ENCODE peak calls at places on chromosomes 3 and 15, in nine cellular contexts. One of them, this sample, is unnamed.

GRCh38 chr3:50390523-50391177 is 31.3 kb upstream of the TMEM115 start:
- DNase-seq in choroid plexus epithelial cell: no peak
- DNase-seq in fibroblast of lung: no peak
- DNase-seq in NB4: no peak
- DNase-seq in nephron progenitor cell: no peak
- DNase-seq in endodermal cell: no peak
- DNase-seq in HepG2: no peak
- DNase-seq in OCI-LY7: no peak
- DNase-seq in stomach: peak; percentile 77
- DNase-seq in this sample: peak; percentile 76

GRCh38 chr3:197597335-197597734 is 41.6 kb upstream of the BDH1 start:
- DNase-seq in fibroblast of lung: no peak
- DNase-seq in HepG2: peak; percentile 71
- DNase-seq in stomach: no peak
- DNase-seq in nephron progenitor cell: no peak
- DNase-seq in NB4: no peak
- DNase-seq in endodermal cell: no peak
- DNase-seq in OCI-LY7: no peak
- DNase-seq in choroid plexus epithelial cell: no peak
- DNase-seq in this sample: no peak

GRCh38 chr3:175399156-175399840 is 540.2 kb downstream of the NAALADL2 start:
- DNase-seq in stomach: no peak
- DNase-seq in fibroblast of lung: no peak
- DNase-seq in OCI-LY7: no peak
- DNase-seq in choroid plexus epithelial cell: no peak
- DNase-seq in NB4: no peak
- DNase-seq in nephron progenitor cell: no peak
- DNase-seq in endodermal cell: no peak
- DNase-seq in HepG2: no peak
- DNase-seq in this sample: no peak

GRCh38 chr3:44021646-44022594 is 219.8 kb upstream of the TOPAZ1 start:
- DNase-seq in NB4: no peak
- DNase-seq in endodermal cell: peak; percentile 66
- DNase-seq in OCI-LY7: no peak
- DNase-seq in stomach: no peak
- DNase-seq in fibroblast of lung: no peak
- DNase-seq in nephron progenitor cell: peak; percentile 57
- DNase-seq in HepG2: no peak
- DNase-seq in choroid plexus epithelial cell: no peak
- DNase-seq in this sample: no peak

GRCh38 chr3:155313303-155313702 is 19.8 kb upstream of the STRIT1 start:
- DNase-seq in nephron progenitor cell: no peak
- DNase-seq in endodermal cell: no peak
- DNase-seq in OCI-LY7: no peak
- DNase-seq in HepG2: no peak
- DNase-seq in fibroblast of lung: no peak
- DNase-seq in choroid plexus epithelial cell: peak; percentile 43
- DNase-seq in stomach: no peak
- DNase-seq in NB4: no peak
- DNase-seq in this sample: no peak

GRCh38 chr15:35885870-35886269 is 339.9 kb upstream of the DPH6 start:
- DNase-seq in endodermal cell: no peak
- DNase-seq in nephron progenitor cell: no peak
- DNase-seq in HepG2: no peak
- DNase-seq in NB4: no peak
- DNase-seq in stomach: no peak
- DNase-seq in OCI-LY7: no peak
- DNase-seq in fibroblast of lung: no peak
- DNase-seq in choroid plexus epithelial cell: no peak
- DNase-seq in this sample: peak; percentile 65

GRCh38 chr15:52261498-52262242 is 33.9 kb downstream of the MYO5C start:
- DNase-seq in fibroblast of lung: peak; percentile 79
- DNase-seq in HepG2: no peak
- DNase-seq in endodermal cell: peak; percentile 96
- DNase-seq in choroid plexus epithelial cell: peak; percentile 81
- DNase-seq in stomach: peak; percentile 65
- DNase-seq in OCI-LY7: peak; percentile 77
- DNase-seq in NB4: peak; percentile 54
- DNase-seq in nephron progenitor cell: peak; percentile 49
- DNase-seq in this sample: peak; percentile 95

GRCh38 chr3:185021326-185021725 is 131.5 kb downstream of the C3orf70 start:
- DNase-seq in nephron progenitor cell: no peak
- DNase-seq in fibroblast of lung: no peak
- DNase-seq in stomach: no peak
- DNase-seq in OCI-LY7: no peak
- DNase-seq in HepG2: no peak
- DNase-seq in NB4: no peak
- DNase-seq in choroid plexus epithelial cell: no peak
- DNase-seq in endodermal cell: no peak
- DNase-seq in this sample: no peak

GRCh38 chr15:34853001-34853758 is 57.8 kb upstream of the ACTC1 start:
- DNase-seq in nephron progenitor cell: no peak
- DNase-seq in stomach: no peak
- DNase-seq in OCI-LY7: no peak
- DNase-seq in fibroblast of lung: peak; percentile 83
- DNase-seq in HepG2: no peak
- DNase-seq in choroid plexus epithelial cell: peak; percentile 82
- DNase-seq in endodermal cell: no peak
- DNase-seq in NB4: no peak
- DNase-seq in this sample: peak; percentile 23

DNA sequence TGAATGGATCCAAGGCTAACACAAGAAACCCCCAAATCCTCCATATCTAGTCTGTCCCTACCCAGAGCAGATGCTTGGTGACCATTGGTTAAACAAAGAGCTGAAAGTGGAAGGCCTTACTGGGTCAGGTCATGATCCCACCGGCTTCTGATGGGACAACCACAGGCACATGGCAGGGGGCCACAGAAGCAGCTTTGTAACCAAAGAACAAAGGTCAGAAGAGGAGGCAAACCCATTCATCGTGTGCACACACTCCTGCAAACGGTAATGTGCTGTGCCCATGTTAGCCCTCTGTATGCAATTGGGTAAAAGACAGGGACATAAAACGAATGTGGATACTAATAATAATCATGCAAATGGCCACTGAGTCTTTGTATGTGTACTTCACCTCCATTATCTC is 133.3 kb upstream of the SLC6A11 start:
- DNase-seq in nephron progenitor cell: no peak
- DNase-seq in choroid plexus epithelial cell: no peak
- DNase-seq in OCI-LY7: no peak
- DNase-seq in NB4: no peak
- DNase-seq in endodermal cell: no peak
- DNase-seq in fibroblast of lung: no peak
- DNase-seq in HepG2: peak; percentile 28
- DNase-seq in stomach: no peak
- DNase-seq in this sample: no peak
- TF ChIP-seq CTCF in nephron progenitor cell: no peak
- TF ChIP-seq CTCF in choroid plexus epithelial cell: no peak
- TF ChIP-seq CTCF in OCI-LY7: no peak
- TF ChIP-seq CTCF in NB4: no peak
- TF ChIP-seq CTCF in endodermal cell: no peak
- TF ChIP-seq CTCF in fibroblast of lung: no peak
- TF ChIP-seq CTCF in HepG2: no peak
- TF ChIP-seq CTCF in stomach: no peak
- TF ChIP-seq CTCF in this sample: no peak

GRCh38 chr3:53748512-53749271 is 97.5 kb downstream of the CHDH start:
- DNase-seq in OCI-LY7: peak; percentile 71
- DNase-seq in endodermal cell: peak; percentile 77
- DNase-seq in nephron progenitor cell: no peak
- DNase-seq in HepG2: no peak
- DNase-seq in stomach: no peak
- DNase-seq in NB4: no peak
- DNase-seq in fibroblast of lung: no peak
- DNase-seq in choroid plexus epithelial cell: no peak
- DNase-seq in this sample: no peak

GRCh38 chr3:53740946-53741345 is 105.3 kb downstream of the CHDH start:
- DNase-seq in stomach: no peak
- DNase-seq in NB4: no peak
- DNase-seq in HepG2: no peak
- DNase-seq in OCI-LY7: no peak
- DNase-seq in choroid plexus epithelial cell: peak; percentile 61
- DNase-seq in endodermal cell: no peak
- DNase-seq in nephron progenitor cell: no peak
- DNase-seq in fibroblast of lung: no peak
- DNase-seq in this sample: no peak

GRCh38 chr3:53747559-53747958 is 98.7 kb downstream of the CHDH start:
- DNase-seq in nephron progenitor cell: no peak
- DNase-seq in HepG2: no peak
- DNase-seq in stomach: no peak
- DNase-seq in choroid plexus epithelial cell: no peak
- DNase-seq in fibroblast of lung: no peak
- DNase-seq in NB4: no peak
- DNase-seq in endodermal cell: no peak
- DNase-seq in OCI-LY7: no peak
- DNase-seq in this sample: no peak

GRCh38 chr3:53739926-53740325 is 106.3 kb downstream of the CHDH start:
- DNase-seq in NB4: no peak
- DNase-seq in choroid plexus epithelial cell: no peak
- DNase-seq in endodermal cell: no peak
- DNase-seq in stomach: no peak
- DNase-seq in HepG2: no peak
- DNase-seq in OCI-LY7: no peak
- DNase-seq in nephron progenitor cell: no peak
- DNase-seq in fibroblast of lung: no peak
- DNase-seq in this sample: no peak

DNA sequence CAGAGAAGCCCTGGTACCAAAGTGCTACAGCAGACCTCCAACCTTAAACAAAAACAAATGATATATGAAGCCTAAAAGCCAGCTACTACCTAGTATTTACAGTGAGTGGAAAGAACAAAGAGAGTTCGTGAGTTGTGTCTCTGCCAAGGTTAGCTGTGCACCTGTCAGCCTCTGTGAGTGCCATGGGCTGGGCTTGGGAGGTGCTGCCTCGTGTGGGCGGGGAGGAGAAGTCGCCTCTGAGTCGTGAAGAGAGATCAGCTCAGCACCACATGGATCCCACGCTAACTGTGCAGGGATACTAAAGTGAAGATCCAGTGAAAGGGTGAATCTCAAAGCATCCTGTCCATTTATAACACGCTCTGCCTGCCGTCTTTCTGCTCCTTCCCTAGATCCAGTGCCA is 101.9 kb downstream of the CHDH start:
- DNase-seq in fibroblast of lung: no peak
- DNase-seq in HepG2: no peak
- DNase-seq in choroid plexus epithelial cell: no peak
- DNase-seq in NB4: no peak
- DNase-seq in stomach: peak; percentile 62
- DNase-seq in endodermal cell: peak; percentile 78
- DNase-seq in OCI-LY7: peak; percentile 12
- DNase-seq in nephron progenitor cell: no peak
- DNase-seq in this sample: no peak
- TF ChIP-seq CTCF in fibroblast of lung: no peak
- TF ChIP-seq CTCF in HepG2: no peak
- TF ChIP-seq CTCF in choroid plexus epithelial cell: no peak
- TF ChIP-seq CTCF in NB4: no peak
- TF ChIP-seq CTCF in stomach: no peak
- TF ChIP-seq CTCF in endodermal cell: peak; percentile 56
- TF ChIP-seq CTCF in OCI-LY7: no peak
- TF ChIP-seq CTCF in nephron progenitor cell: no peak
- TF ChIP-seq CTCF in this sample: no peak

DNA sequence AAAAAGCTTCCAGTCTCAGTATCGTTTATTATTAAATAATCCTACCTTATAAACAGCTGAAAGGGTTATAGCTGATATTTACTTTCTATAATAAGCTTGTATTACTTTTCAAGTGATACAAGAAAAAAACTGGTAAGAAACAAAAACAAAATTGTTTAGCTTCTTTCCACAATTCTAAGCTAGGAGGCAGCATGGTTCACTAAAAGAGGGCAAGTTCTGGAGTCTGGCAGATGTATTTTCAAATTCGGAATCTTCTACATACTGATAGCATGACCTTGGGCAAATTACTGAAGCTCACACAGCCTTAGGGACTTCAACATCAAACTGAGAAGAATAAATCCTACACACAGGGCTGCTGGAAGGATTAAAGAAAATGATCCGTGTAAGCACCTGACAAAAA is 15.4 kb downstream of the C15orf62 start:
- DNase-seq in endodermal cell: no peak
- DNase-seq in NB4: no peak
- DNase-seq in OCI-LY7: no peak
- DNase-seq in stomach: no peak
- DNase-seq in fibroblast of lung: no peak
- DNase-seq in nephron progenitor cell: no peak
- DNase-seq in HepG2: no peak
- DNase-seq in choroid plexus epithelial cell: peak; percentile 39
- DNase-seq in this sample: peak; percentile 38
- TF ChIP-seq CTCF in endodermal cell: peak; percentile 39
- TF ChIP-seq CTCF in NB4: no peak
- TF ChIP-seq CTCF in OCI-LY7: peak; percentile 41
- TF ChIP-seq CTCF in stomach: no peak
- TF ChIP-seq CTCF in fibroblast of lung: no peak
- TF ChIP-seq CTCF in nephron progenitor cell: no peak
- TF ChIP-seq CTCF in HepG2: peak; percentile 16
- TF ChIP-seq CTCF in choroid plexus epithelial cell: peak; percentile 38
- TF ChIP-seq CTCF in this sample: no peak

DNA sequence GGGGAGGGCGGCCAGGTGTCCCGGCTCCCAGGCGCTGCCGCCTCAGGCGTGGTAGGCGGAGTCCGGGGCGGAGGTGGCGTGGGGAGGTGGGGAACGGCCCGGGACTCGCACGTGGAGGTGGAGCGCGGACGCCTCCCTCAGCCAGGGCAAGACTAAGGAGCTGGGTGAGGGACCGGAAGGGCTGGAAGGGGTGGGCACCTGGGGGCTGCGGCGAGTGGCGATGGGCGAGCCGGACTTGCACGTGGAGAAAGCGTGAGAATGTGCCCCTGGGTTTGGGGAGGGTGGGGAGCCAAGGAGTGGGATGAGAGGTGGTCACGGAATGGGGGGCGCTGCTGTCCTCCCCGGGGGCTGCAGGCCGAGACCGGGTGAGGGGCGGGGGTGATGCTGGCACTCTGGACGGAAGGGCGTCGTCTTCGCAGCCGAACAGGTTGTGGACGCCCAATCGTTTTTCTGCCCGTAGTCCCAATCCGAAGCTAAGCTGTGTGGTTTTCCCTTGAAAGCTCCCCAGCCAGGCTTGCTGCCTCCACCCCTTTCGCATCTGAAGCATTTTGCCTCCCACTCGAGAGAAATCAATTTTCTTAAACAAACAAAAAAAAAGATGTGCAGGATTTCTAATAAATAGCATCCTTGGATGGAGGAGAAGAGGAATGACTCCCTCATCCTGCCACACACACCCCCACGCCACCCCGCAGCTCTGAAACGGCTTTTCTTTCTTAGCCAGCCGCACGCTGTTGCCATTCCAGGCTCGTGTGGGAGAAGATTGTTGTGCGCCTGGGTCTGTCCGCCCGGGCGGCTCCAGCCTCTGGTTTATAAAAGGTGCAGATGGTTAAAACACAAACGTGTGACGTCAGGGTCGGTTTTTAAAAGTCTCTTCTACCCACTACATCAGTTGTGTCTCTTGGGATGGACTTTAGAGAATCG is 62.5 kb upstream of the ANKRD28 start:
- DNase-seq in nephron progenitor cell: peak; percentile 33
- DNase-seq in stomach: peak; percentile 29
- DNase-seq in NB4: peak; percentile 82
- DNase-seq in fibroblast of lung: peak; percentile 44
- DNase-seq in endodermal cell: peak; percentile 89
- DNase-seq in OCI-LY7: peak; percentile 36
- DNase-seq in choroid plexus epithelial cell: peak; percentile 45
- DNase-seq in HepG2: peak; percentile 29
- DNase-seq in this sample: peak; percentile 56
- TF ChIP-seq CTCF in nephron progenitor cell: no peak
- TF ChIP-seq CTCF in stomach: no peak
- TF ChIP-seq CTCF in NB4: no peak
- TF ChIP-seq CTCF in fibroblast of lung: no peak
- TF ChIP-seq CTCF in endodermal cell: no peak
- TF ChIP-seq CTCF in OCI-LY7: peak; percentile 14
- TF ChIP-seq CTCF in choroid plexus epithelial cell: no peak
- TF ChIP-seq CTCF in HepG2: peak; percentile 50
- TF ChIP-seq CTCF in this sample: no peak

This sample was measured in MCF 10A.